ENCODE peak calls at places on chromosomes 7 and 10, in four cellular contexts. O is C1 segment of cervical spinal cord, E is HFFc6, G is osteocyte. Z is an unnamed sample.

GRCh38 chr10:102819054-102819453 is 18.2 kb downstream of the CYP17A1 start:
- DNase-seq in O (peak), E (no peak), G (no peak), Z (no peak)

GRCh38 chr7:37311282-37311868 is 137.3 kb downstream of the ELMO1 start:
- DNase-seq in O (no peak), E (peak), G (no peak), Z (peak)

GRCh38 chr7:28806841-28807240 is 151.3 kb downstream of the TRIL start:
- DNase-seq in O (no peak), E (no peak), G (no peak), Z (no peak)

GRCh38 chr7:130290745-130291144 is 2.2 kb upstream of the CPA4 start:
- DNase-seq in O (no peak), E (peak), G (no peak), Z (no peak)

GRCh38 chr10:35262436-35262835 is 73.9 kb upstream of the CCNY start:
- DNase-seq in O (no peak), E (no peak), G (peak), Z (no peak)

GRCh38 chr7:46109447-46109846 is 188.4 kb upstream of the IGFBP3 start:
- DNase-seq in O (no peak), E (no peak), G (no peak), Z (no peak)

GRCh38 chr10:51716981-51717380 is 17.6 kb upstream of the CSTF2T start:
- DNase-seq in O (no peak), E (no peak), G (no peak), Z (no peak)

GRCh38 chr7:94375167-94375566 is 19.5 kb upstream of the COL1A2 start:
- DNase-seq in O (no peak), E (peak), G (no peak), Z (no peak)

GRCh38 chr10:111593578-111593977 is 516.7 kb downstream of the ADRA2A start:
- DNase-seq in O (no peak), E (no peak), G (no peak), Z (no peak)

GRCh38 chr7:138008588-138009349 is 6.9 kb upstream of the CREB3L2 start:
- DNase-seq in O (peak), E (peak), G (no peak), Z (peak)

GRCh38 chr7:107501593-107501992 is 31.7 kb downstream of the GPR22 start:
- DNase-seq in O (no peak), E (peak), G (no peak), Z (no peak)

GRCh38 chr7:78173192-78173591 is 374.6 kb downstream of the PHTF2 start:
- DNase-seq in O (no peak), E (no peak), G (no peak), Z (no peak)

GRCh38 chr10:30348378-30348776 is 701 bp downstream of the MTPAP start:
- DNase-seq in O (no peak), E (no peak), G (no peak), Z (no peak)

GRCh38 chr10:90849956-90850749 is 7.7 kb downstream of the HTR7 start:
- DNase-seq in O (no peak), E (peak), G (no peak), Z (no peak)

GRCh38 chr7:46811529-46811928 is 770.4 kb downstream of the TNS3 start:
- DNase-seq in O (no peak), E (peak), G (peak), Z (no peak)

GRCh38 chr10:23186697-23187096 is 5.4 kb upstream of the PTF1A start:
- DNase-seq in O (no peak), E (no peak), G (no peak), Z (no peak)

GRCh38 chr7:44100458-44101303 is 3.5 kb upstream of the AEBP1 start:
- DNase-seq in O (no peak), E (peak), G (peak), Z (no peak)

GRCh38 chr7:63057265-63057664 is 941.4 kb upstream of the ZNF722 start:
- DNase-seq in O (no peak), E (no peak), G (no peak), Z (no peak)

GRCh38 chr7:155097338-155097737 is 27.2 kb downstream of the HTR5A start:
- DNase-seq in O (no peak), E (no peak), G (no peak), Z (no peak)

GRCh38 chr10:52212802-52213510 is 101.1 kb upstream of the DKK1 start:
- DNase-seq in O (no peak), E (no peak), G (no peak), Z (no peak)

GRCh38 chr10:132632091-132632561 is 94.5 kb downstream of the INPP5A start:
- DNase-seq in O (no peak), E (no peak), G (no peak), Z (no peak)

GRCh38 chr10:70890917-70891431 is 2.6 kb upstream of the PCBD1 start:
- DNase-seq in O (peak), E (no peak), G (no peak), Z (no peak)